ENCODE peak calls at places on chromosome 13, in eight cellular contexts. H is astrocyte of the cerebellum, B is GM12865, D is A549, T is astrocyte of the spinal cord, U is tibial artery, S is cardiac fibroblast, W is ovary. M is an unnamed sample.

GRCh38 chr13:112693831-112694497 is 4.1 kb downstream of the ATP11A start:
- DNase-seq in H (peak), B (peak), S (peak), U (peak), T (peak), D (no peak), W (no peak), M (peak)

GRCh38 chr13:30918662-30919405 is 12.8 kb downstream of the MEDAG start:
- DNase-seq in S (no peak), W (no peak), D (no peak), T (no peak), H (no peak), U (no peak), B (no peak), M (no peak)

GRCh38 chr13:34578471-34578870 is 363.6 kb upstream of the NBEA start:
- DNase-seq in W (no peak), S (peak), U (no peak), T (no peak), H (no peak), D (peak), B (no peak), M (no peak)

GRCh38 chr13:113902956-113903355 is 39.1 kb upstream of the GAS6 start:
- DNase-seq in B (no peak), S (no peak), U (no peak), H (no peak), D (no peak), T (no peak), W (no peak), M (no peak)

GRCh38 chr13:59345316-59345715 is 818.4 kb downstream of the DIAPH3 start:
- DNase-seq in T (peak), U (no peak), W (no peak), D (no peak), S (peak), H (peak), B (no peak), M (no peak)

GRCh38 chr13:51822106-51822840 is 18.3 kb upstream of the DHRS12 start:
- DNase-seq in U (no peak), W (no peak), S (no peak), H (no peak), D (no peak), B (no peak), T (no peak), M (no peak)

GRCh38 chr13:33169273-33169980 is 116.1 kb downstream of the STARD13 start:
- DNase-seq in D (no peak), H (peak), U (no peak), B (no peak), W (no peak), S (peak), T (peak), M (no peak)

GRCh38 chr13:106063591-106064308 is 471.7 kb downstream of the EFNB2 start:
- DNase-seq in D (no peak), H (no peak), S (peak), T (peak), W (no peak), B (no peak), U (no peak), M (peak)

GRCh38 chr13:25973085-25973484 is 78.7 kb downstream of the SHISA2 start:
- DNase-seq in T (no peak), D (no peak), B (no peak), H (no peak), U (no peak), S (no peak), W (no peak), M (no peak)

GRCh38 chr13:97429681-97430081 is 4.3 kb upstream of the RAP2A start:
- DNase-seq in D (no peak), W (no peak), U (peak), H (no peak), B (no peak), T (peak), S (peak), M (peak)

GRCh38 chr13:105363747-105364177 is 1171.7 kb downstream of the EFNB2 start:
- DNase-seq in S (no peak), T (no peak), W (no peak), D (no peak), H (no peak), B (no peak), U (no peak), M (no peak)

DNA sequence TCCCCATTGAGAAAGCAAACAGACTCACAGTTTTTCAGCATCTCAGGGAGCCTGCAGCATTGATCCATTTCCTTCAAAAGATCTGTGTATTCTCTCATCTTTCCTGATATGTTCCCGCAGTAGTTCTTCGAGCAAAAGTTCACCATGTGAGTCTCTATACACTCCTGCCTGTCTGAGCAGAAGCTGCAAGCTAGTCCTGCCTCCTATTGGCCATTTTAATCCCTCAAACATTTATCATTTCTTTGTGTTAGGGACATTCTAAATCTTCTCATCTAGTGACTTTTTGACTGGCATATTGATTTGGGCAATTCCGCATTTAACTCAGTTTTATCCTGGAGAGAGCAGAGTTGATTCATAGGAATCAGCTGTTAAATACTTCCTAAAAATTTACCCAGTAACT is 660.4 kb upstream of the KLF12 start:
- DNase-seq in U (no peak), S (no peak), H (no peak), D (no peak), T (peak), W (no peak), B (no peak), M (no peak)
- TF ChIP-seq CTCF in U (no peak), S (no peak), H (peak), D (no peak), T (no peak), W (no peak), B (no peak), M (no peak)

GRCh38 chr13:49218493-49219051 is 1.6 kb upstream of the MLNR start:
- DNase-seq in U (no peak), B (no peak), S (peak), H (no peak), T (peak), W (no peak), D (no peak), M (no peak)

GRCh38 chr13:49220856-49221614 is 897 bp downstream of the MLNR start:
- DNase-seq in D (no peak), B (no peak), T (no peak), S (peak), H (no peak), U (no peak), W (no peak), M (no peak)

GRCh38 chr13:49217962-49218492 is 2.1 kb upstream of the MLNR start:
- DNase-seq in U (no peak), B (no peak), H (no peak), D (no peak), T (no peak), S (no peak), W (no peak), M (no peak)

GRCh38 chr13:49220035-49220855 is at the start of gene MLNR:
- DNase-seq in U (no peak), T (no peak), W (no peak), B (peak), H (no peak), S (no peak), D (peak), M (no peak)

DNA sequence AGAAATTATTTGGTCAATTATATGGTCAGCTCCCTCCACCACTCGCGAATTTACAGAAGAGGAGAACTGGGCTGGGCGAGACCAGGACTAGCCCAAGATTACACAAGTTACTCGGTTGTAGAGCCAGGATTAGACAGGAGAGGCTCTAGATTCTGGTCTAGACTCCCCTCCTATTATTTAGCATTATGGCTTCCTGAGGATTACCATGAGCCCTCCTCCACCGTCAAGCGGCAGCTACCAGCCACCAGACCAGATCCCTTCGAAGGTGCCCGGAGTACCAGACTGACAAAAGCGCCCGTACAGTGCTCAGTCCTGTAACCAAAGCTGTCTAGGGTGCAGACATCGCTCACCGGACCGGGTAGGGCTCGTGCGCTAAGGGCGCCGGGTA is 497 bp upstream of the MLNR start:
- DNase-seq in B (no peak), S (peak), U (no peak), T (peak), H (no peak), D (no peak), W (no peak), M (no peak)
- H3K4me3 ChIP-seq in B (no peak), S (no peak), U (peak), T (no peak), H (peak), D (peak), W (peak), M (peak)

GRCh38 chr13:71998223-71998622 is 131.2 kb upstream of the DACH1 start:
- DNase-seq in U (no peak), T (no peak), D (no peak), H (no peak), S (no peak), B (no peak), W (no peak), M (no peak)
- TF ChIP-seq CTCF in U (no peak), T (no peak), D (no peak), H (no peak), S (no peak), B (no peak), W (no peak), M (no peak)

GRCh38 chr13:40187324-40187795 is 479.1 kb downstream of the FOXO1 start:
- DNase-seq in H (no peak), B (no peak), W (no peak), D (no peak), S (no peak), U (no peak), T (no peak), M (no peak)

GRCh38 chr13:40187836-40188591 is 478.4 kb downstream of the FOXO1 start:
- DNase-seq in H (no peak), B (no peak), S (no peak), T (peak), U (no peak), W (no peak), D (no peak), M (no peak)

GRCh38 chr13:40185393-40185792 is 481.0 kb downstream of the FOXO1 start:
- DNase-seq in H (no peak), T (no peak), W (no peak), D (no peak), U (no peak), B (no peak), S (no peak), M (no peak)

GRCh38 chr13:40186636-40187323 is 479.7 kb downstream of the FOXO1 start:
- DNase-seq in H (no peak), D (no peak), T (no peak), B (no peak), W (no peak), U (no peak), S (no peak), M (no peak)

GRCh38 chr13:40186041-40186440 is 480.4 kb downstream of the FOXO1 start:
- DNase-seq in U (no peak), D (no peak), B (no peak), S (no peak), W (no peak), H (no peak), T (no peak), M (no peak)
- H3K4me3 ChIP-seq in U (no peak), D (no peak), B (no peak), S (no peak), W (no peak), H (no peak), T (no peak), M (no peak)

DNA sequence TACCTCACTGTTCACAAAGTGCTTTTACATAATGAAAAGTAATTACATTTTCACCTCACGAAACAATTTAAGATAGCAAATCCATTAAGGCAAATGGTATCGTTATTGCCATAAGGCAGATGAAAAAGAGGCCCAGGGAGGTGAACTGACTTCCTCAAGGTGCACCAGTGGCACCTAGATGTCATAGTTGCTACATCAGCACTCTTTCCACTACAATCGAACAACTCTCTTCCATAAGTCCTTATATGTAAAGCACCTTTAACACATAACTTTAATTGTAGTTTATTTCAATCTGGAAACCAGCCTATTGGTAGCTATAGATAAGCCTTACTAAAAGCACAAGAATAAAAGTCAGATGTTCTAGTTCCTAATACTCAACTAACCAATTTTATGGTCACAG is 35.1 kb downstream of the XPO4 start:
- DNase-seq in B (no peak), S (no peak), T (no peak), H (no peak), U (no peak), D (no peak), W (no peak), M (no peak)
- TF ChIP-seq CTCF in B (no peak), S (no peak), T (no peak), H (no peak), U (no peak), D (no peak), W (no peak), M (no peak)

GRCh38 chr13:21326155-21327030 is 132.7 kb downstream of the ZDHHC20 start:
- DNase-seq in B (no peak), S (peak), U (no peak), W (peak), D (no peak), T (peak), H (peak), M (peak)
- H3K4me3 ChIP-seq in B (peak), S (peak), U (peak), W (peak), D (no peak), T (peak), H (peak), M (peak)

GRCh38 chr13:39051157-39051556 is 12.9 kb downstream of the NHLRC3 start:
- DNase-seq in H (peak), U (no peak), T (peak), D (peak), S (peak), B (peak), W (no peak), M (peak)
- TF ChIP-seq CTCF in H (peak), U (peak), T (peak), D (peak), S (peak), B (peak), W (no peak), M (peak)

GRCh38 chr13:48411281-48412099 is 1.4 kb downstream of the LPAR6 start:
- DNase-seq in D (no peak), W (no peak), T (peak), U (no peak), S (peak), B (no peak), H (no peak), M (no peak)
- H3K4me3 ChIP-seq in D (peak), W (peak), T (peak), U (peak), S (peak), B (no peak), H (peak), M (peak)

DNA sequence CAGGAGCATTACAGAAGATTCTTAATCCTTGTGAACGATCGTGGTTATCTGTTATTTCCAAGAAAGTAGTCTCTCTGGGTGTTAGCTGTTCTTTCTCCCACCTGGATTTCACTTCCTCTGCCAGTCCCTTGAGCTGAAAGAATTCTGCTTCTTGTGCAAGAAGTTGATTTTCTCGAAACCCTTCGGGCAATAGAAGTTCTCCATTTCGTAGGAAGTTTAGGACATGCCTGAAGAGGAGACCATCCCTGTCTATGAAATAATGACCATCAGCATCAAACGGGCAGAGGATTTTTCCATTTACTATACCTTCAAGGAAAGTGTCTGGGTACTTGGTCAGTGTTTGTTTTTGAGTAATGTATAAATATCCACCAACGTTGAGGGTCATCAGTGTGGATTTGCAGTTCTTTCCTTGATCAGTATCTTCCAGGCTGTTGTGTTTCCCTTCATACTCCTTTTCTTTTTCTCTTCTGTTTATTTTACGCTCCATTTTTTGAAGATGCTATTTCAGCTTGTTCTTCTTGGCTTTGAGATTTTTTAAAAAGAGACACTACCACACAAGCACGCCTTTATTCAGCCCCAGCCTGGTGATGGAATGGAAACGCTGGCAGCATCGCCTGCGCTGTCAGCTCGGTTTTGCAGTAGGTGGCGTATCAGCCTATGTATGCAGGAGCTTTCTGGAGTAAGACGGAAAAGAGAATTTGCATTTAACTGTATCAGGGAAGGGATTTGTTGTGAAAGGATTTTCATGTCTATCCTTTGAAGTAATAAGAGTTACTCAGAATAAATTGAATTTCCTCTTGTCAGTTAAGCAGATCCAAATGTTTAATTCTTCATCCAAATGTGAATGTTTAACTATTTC is 6.5 kb downstream of the KCTD4 start:
- DNase-seq in U (no peak), B (no peak), W (peak), S (peak), D (peak), T (peak), H (no peak), M (no peak)
- TF ChIP-seq CTCF in U (no peak), B (no peak), W (no peak), S (peak), D (peak), T (peak), H (peak), M (peak)